ENCODE peak calls at places on chromosomes 3 and 15, in seven cellular contexts. M, C, T, E, L, O and A are unnamed samples.

GRCh38 chr15:100934166-100934565 is 15.0 kb downstream of the LRRK1 start:
- DNase-seq in C (no peak), M (no peak), T (no peak), O (no peak), L (no peak), E (no peak), A (no peak)

GRCh38 chr15:38208779-38209178 is 43.9 kb upstream of the SPRED1 start:
- DNase-seq in E (no peak), L (no peak), C (no peak), O (no peak), T (no peak), M (no peak), A (no peak)

GRCh38 chr15:87986786-87987185 is 269.8 kb downstream of the NTRK3 start:
- DNase-seq in C (no peak), E (no peak), L (no peak), O (no peak), T (no peak), M (no peak), A (no peak)

GRCh38 chr3:14383753-14384152 is 18.7 kb upstream of the SLC6A6 start:
- DNase-seq in C (no peak), E (no peak), L (no peak), O (no peak), M (no peak), T (no peak), A (no peak)

GRCh38 chr15:57881361-57881760 is 174.8 kb downstream of the POLR2M start:
- DNase-seq in O (no peak), E (no peak), L (no peak), T (no peak), M (no peak), C (no peak), A (no peak)

GRCh38 chr15:46456431-46456830 is 821.6 kb downstream of the SQOR start:
- DNase-seq in M (no peak), T (no peak), O (no peak), L (no peak), C (no peak), E (no peak), A (no peak)

GRCh38 chr3:180923561-180923960 is 11.1 kb downstream of the FXR1 start:
- DNase-seq in E (no peak), M (no peak), L (no peak), C (no peak), O (no peak), T (no peak), A (no peak)

GRCh38 chr3:133827136-133827535 is 21.5 kb downstream of the SRPRB start:
- DNase-seq in O (no peak), T (no peak), L (no peak), C (no peak), M (no peak), E (no peak), A (no peak)

GRCh38 chr15:73564255-73564654 is 68.9 kb downstream of the NPTN start:
- DNase-seq in M (no peak), O (no peak), L (no peak), E (peak; percentile 28), C (peak; percentile 16), T (no peak), A (no peak)

GRCh38 chr3:36520241-36521006 is 140.1 kb downstream of the STAC start:
- DNase-seq in O (no peak), E (no peak), M (no peak), C (no peak), L (no peak), T (no peak), A (no peak)

GRCh38 chr15:62719316-62719715 is 323.2 kb upstream of the TPM1 start:
- DNase-seq in T (no peak), M (no peak), L (no peak), C (no peak), O (no peak), E (no peak), A (no peak)

GRCh38 chr3:179829391-179829790 is 176.6 kb downstream of the USP13 start:
- DNase-seq in E (no peak), M (no peak), L (no peak), O (peak; percentile 60), T (no peak), C (no peak), A (no peak)

GRCh38 chr3:185746470-185746869 is 78.4 kb downstream of the IGF2BP2 start:
- DNase-seq in L (no peak), M (no peak), C (no peak), E (no peak), T (no peak), O (no peak), A (no peak)

GRCh38 chr3:138923531-138923994 is 23.4 kb downstream of the FOXL2 start:
- DNase-seq in T (peak; percentile 80), L (peak; percentile 90), O (peak; percentile 93), C (peak; percentile 89), E (peak; percentile 76), M (peak; percentile 75), A (peak; percentile 79)

GRCh38 chr3:127629462-127630403 is 748 bp downstream of the PODXL2 start:
- DNase-seq in T (peak; percentile 58), C (no peak), M (no peak), O (no peak), L (peak; percentile 77), E (no peak), A (no peak)

GRCh38 chr3:160455846-160456245 is 6.3 kb upstream of the TRIM59 start:
- DNase-seq in C (no peak), L (no peak), M (no peak), E (no peak), O (peak; percentile 65), T (no peak), A (no peak)

GRCh38 chr3:173065543-173065970 is 75.5 kb downstream of the SPATA16 start:
- DNase-seq in E (no peak), O (peak; percentile 23), L (no peak), T (no peak), M (no peak), C (peak; percentile 12), A (no peak)

GRCh38 chr3:159829056-159829995 is 159.3 kb upstream of the IL12A start:
- DNase-seq in O (no peak), M (peak; percentile 28), E (peak; percentile 68), T (no peak), L (no peak), C (peak; percentile 54), A (peak; percentile 62)

GRCh38 chr3:131494706-131495105 is 8.1 kb downstream of the MRPL3 start:
- DNase-seq in L (no peak), E (no peak), C (no peak), M (no peak), T (no peak), O (no peak), A (no peak)

GRCh38 chr3:70738310-70738681 is 425.9 kb upstream of the MDFIC2 start:
- DNase-seq in C (peak; percentile 7), M (no peak), E (no peak), T (no peak), O (no peak), L (no peak), A (no peak)

GRCh38 chr3:46208167-46208704 is at the start of gene CCR1:
- DNase-seq in E (no peak), L (no peak), O (peak; percentile 80), C (peak; percentile 65), M (no peak), T (peak; percentile 26), A (peak; percentile 64)

GRCh38 chr3:79497447-79498111 is 270.2 kb downstream of the ROBO1 start:
- DNase-seq in C (no peak), M (no peak), O (peak; percentile 13), E (no peak), T (no peak), L (no peak), A (no peak)

GRCh38 chr15:63474810-63475316 is 29.5 kb upstream of the USP3 start:
- DNase-seq in T (no peak), M (no peak), L (no peak), E (no peak), O (no peak), C (no peak), A (no peak)

DNA sequence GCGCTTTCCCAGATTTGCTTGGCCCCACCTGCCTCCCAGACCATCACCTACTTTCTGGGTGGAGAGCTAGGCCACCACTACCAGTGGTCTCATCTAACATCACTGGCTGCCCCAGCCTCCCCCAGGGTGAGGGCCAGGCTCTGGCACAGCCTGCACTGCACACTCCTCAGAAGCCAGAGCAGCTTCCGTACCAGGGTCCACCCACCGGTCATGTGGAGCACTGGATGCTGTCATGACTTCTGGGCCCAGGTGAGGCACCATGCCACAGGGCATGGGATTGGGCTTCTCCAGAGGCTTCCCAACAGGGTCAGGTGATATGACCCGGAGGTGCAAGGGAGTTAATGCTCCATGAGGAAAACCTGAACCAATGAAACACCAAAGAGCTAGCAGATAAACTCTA is 14.0 kb downstream of the MEGF11 start:
- DNase-seq in O (no peak), C (no peak), E (no peak), M (no peak), T (no peak), L (no peak), A (no peak)
- H3K27ac ChIP-seq in O (no peak overlapping the region), C (no peak overlapping the region), E (no peak overlapping the region), M (no peak overlapping the region), T (no peak overlapping the region), L (no peak overlapping the region), A (no peak overlapping the region)

DNA sequence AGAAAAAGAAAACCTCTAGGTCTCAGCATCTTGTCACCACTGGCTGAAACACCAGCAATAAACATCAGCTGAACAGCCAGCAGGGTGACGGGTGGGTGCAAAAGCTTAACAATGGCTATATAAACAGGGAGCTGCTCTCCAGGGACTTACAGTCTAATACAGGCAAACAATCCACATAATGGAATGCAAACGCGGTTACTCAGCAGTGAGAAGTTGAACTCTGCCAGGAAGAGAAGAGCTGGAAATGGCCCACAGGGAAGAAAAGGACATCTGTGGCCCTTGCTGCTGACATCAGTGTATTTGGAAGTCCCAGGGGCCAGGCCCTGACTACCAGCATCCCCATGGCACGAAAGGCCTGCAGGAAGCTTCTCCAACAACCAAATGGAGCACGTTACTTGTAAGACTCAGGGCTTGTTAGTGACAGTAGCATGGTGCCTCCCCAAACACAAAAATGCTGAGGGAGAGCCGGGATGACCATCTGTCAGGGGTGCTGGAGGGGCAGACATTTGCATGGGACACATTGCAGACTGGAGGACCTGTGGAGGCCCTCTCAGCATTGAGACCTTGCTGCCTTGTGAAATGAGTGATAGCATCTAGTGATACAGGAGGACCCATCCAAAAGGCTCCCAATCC is 3.0 kb downstream of the HEG1 start:
- DNase-seq in E (no peak), T (no peak), O (peak; percentile 65), C (no peak), M (no peak), L (no peak), A (no peak)
- H3K4me3 ChIP-seq in E (no peak overlapping the region), T (peak overlapping the region; percentile 40), O (no peak overlapping the region), C (no peak overlapping the region), M (no peak overlapping the region), L (peak overlapping the region; percentile 10), A (peak overlapping the region; percentile 23)

GRCh38 chr3:120438216-120438615 is 12.6 kb downstream of the FSTL1 start:
- DNase-seq in E (no peak), C (no peak), L (no peak), O (no peak), T (no peak), M (no peak), A (no peak)
- H3K4me1 ChIP-seq in E (peaks cover 34% of the 10 kb centered on the region), C (peaks cover 33% of the 10 kb centered on the region), L (peaks cover 35% of the 10 kb centered on the region), O (peaks cover 5% of the 10 kb centered on the region), T (no peaks in the 10 kb centered on the region), M (no peaks in the 10 kb centered on the region), A (peaks cover 97% of the 10 kb centered on the region)

DNA sequence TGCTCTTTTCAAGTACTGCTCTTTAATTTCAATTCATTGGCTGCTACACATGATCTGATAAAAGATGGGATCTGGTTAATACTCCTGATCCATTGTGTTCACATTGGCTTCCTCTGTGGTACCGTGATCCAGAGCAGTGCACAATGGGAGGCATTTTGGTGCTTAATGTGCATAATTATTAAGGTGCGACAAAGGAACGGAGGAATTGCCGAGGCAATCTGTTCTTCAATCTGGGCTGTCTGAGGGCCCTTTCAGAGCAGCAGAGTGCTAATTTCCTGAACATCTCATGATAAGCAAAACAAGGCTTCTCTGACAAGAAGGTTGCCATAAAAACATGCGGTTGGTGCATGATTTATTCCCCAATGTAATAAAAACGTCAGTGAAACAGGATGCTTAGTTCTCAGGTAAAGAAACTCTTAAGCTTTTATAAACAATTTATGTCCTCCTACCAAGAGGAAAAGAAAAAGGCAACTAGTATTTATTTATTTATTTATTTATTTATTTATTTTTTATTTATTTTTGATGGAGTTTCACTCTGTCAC is 63.9 kb upstream of the EPHA3 start:
- DNase-seq in C (no peak), T (no peak), O (no peak), L (no peak), M (no peak), E (no peak), A (no peak)
- H3K27ac ChIP-seq in C (no peak overlapping the region), T (no peak overlapping the region), O (no peak overlapping the region), L (no peak overlapping the region), M (no peak overlapping the region), E (no peak overlapping the region), A (no peak overlapping the region)